ENCODE peak calls at places on chromosomes 13 and 19, in six cellular contexts. One of them, this sample, is unnamed.

GRCh38 chr19:18939922-18940775 is 868 bp downstream of the HOMER3 start:
- DNase-seq in hepatic stellate cell: peak
- DNase-seq in Caki2: peak
- DNase-seq in NCI-H345: no peak
- DNase-seq in A549: no peak
- DNase-seq in AG08395: peak
- DNase-seq in this sample: no peak

GRCh38 chr19:23554548-23554947 is 132.5 kb downstream of the ZNF675 start:
- DNase-seq in NCI-H345: no peak
- DNase-seq in Caki2: peak
- DNase-seq in A549: no peak
- DNase-seq in hepatic stellate cell: no peak
- DNase-seq in AG08395: no peak
- DNase-seq in this sample: no peak

GRCh38 chr19:39427707-39428106 is 8.0 kb downstream of the RPS16 start:
- DNase-seq in hepatic stellate cell: no peak
- DNase-seq in AG08395: no peak
- DNase-seq in Caki2: no peak
- DNase-seq in NCI-H345: no peak
- DNase-seq in A549: no peak
- DNase-seq in this sample: no peak

GRCh38 chr19:33348301-33349010 is 25.1 kb upstream of the CEBPG start:
- DNase-seq in AG08395: peak
- DNase-seq in A549: no peak
- DNase-seq in Caki2: no peak
- DNase-seq in hepatic stellate cell: no peak
- DNase-seq in NCI-H345: no peak
- DNase-seq in this sample: no peak

GRCh38 chr19:38209671-38210457 is 14.2 kb downstream of the DPF1 start:
- DNase-seq in A549: no peak
- DNase-seq in hepatic stellate cell: peak
- DNase-seq in Caki2: no peak
- DNase-seq in NCI-H345: no peak
- DNase-seq in AG08395: peak
- DNase-seq in this sample: peak

GRCh38 chr13:114234645-114235421 is at the start of gene CDC16:
- DNase-seq in A549: peak
- DNase-seq in Caki2: peak
- DNase-seq in NCI-H345: peak
- DNase-seq in AG08395: peak
- DNase-seq in hepatic stellate cell: peak
- DNase-seq in this sample: peak

GRCh38 chr19:5354403-5354802 is 13.8 kb upstream of the PTPRS start:
- DNase-seq in A549: peak
- DNase-seq in AG08395: no peak
- DNase-seq in Caki2: no peak
- DNase-seq in NCI-H345: no peak
- DNase-seq in hepatic stellate cell: no peak
- DNase-seq in this sample: no peak

GRCh38 chr13:22061806-22062391 is 391.0 kb downstream of the FGF9 start:
- DNase-seq in A549: no peak
- DNase-seq in AG08395: no peak
- DNase-seq in NCI-H345: no peak
- DNase-seq in Caki2: no peak
- DNase-seq in hepatic stellate cell: no peak
- DNase-seq in this sample: no peak

GRCh38 chr13:86810385-86810784 is 860.8 kb upstream of the SLITRK5 start:
- DNase-seq in NCI-H345: no peak
- DNase-seq in A549: no peak
- DNase-seq in Caki2: no peak
- DNase-seq in hepatic stellate cell: no peak
- DNase-seq in AG08395: no peak
- DNase-seq in this sample: no peak

GRCh38 chr13:21625366-21625765 is 21.4 kb upstream of the MICU2 start:
- DNase-seq in A549: peak
- DNase-seq in AG08395: peak
- DNase-seq in Caki2: peak
- DNase-seq in hepatic stellate cell: peak
- DNase-seq in NCI-H345: peak
- DNase-seq in this sample: peak

GRCh38 chr13:22316494-22317025 is 645.7 kb downstream of the FGF9 start:
- DNase-seq in A549: no peak
- DNase-seq in hepatic stellate cell: no peak
- DNase-seq in NCI-H345: no peak
- DNase-seq in Caki2: no peak
- DNase-seq in AG08395: no peak
- DNase-seq in this sample: no peak

GRCh38 chr19:32178841-32179410 is 166.5 kb upstream of the ZNF507 start:
- DNase-seq in A549: no peak
- DNase-seq in hepatic stellate cell: no peak
- DNase-seq in Caki2: no peak
- DNase-seq in AG08395: no peak
- DNase-seq in NCI-H345: no peak
- DNase-seq in this sample: no peak

GRCh38 chr13:30034448-30034795 is 184.0 kb upstream of the UBL3 start:
- DNase-seq in hepatic stellate cell: no peak
- DNase-seq in A549: no peak
- DNase-seq in Caki2: no peak
- DNase-seq in NCI-H345: no peak
- DNase-seq in AG08395: peak
- DNase-seq in this sample: no peak

GRCh38 chr19:869245-870177 is 10.0 kb downstream of the CFD start:
- DNase-seq in NCI-H345: no peak
- DNase-seq in AG08395: peak
- DNase-seq in A549: peak
- DNase-seq in hepatic stellate cell: peak
- DNase-seq in Caki2: peak
- DNase-seq in this sample: no peak

GRCh38 chr13:83780201-83780600 is 102.1 kb downstream of the SLITRK1 start:
- DNase-seq in hepatic stellate cell: no peak
- DNase-seq in A549: peak
- DNase-seq in AG08395: no peak
- DNase-seq in Caki2: no peak
- DNase-seq in NCI-H345: no peak
- DNase-seq in this sample: peak

GRCh38 chr19:33207903-33208302 is 13.8 kb downstream of the LRP3 start:
- DNase-seq in A549: no peak
- DNase-seq in AG08395: no peak
- DNase-seq in Caki2: no peak
- DNase-seq in NCI-H345: no peak
- DNase-seq in hepatic stellate cell: no peak
- DNase-seq in this sample: no peak

GRCh38 chr19:58538257-58539168 is 5.4 kb upstream of the TRIM28 start:
- DNase-seq in Caki2: no peak
- DNase-seq in NCI-H345: no peak
- DNase-seq in hepatic stellate cell: no peak
- DNase-seq in AG08395: no peak
- DNase-seq in A549: no peak
- DNase-seq in this sample: peak

GRCh38 chr13:75307370-75307984 is 174.5 kb downstream of the TBC1D4 start:
- DNase-seq in NCI-H345: no peak
- DNase-seq in AG08395: no peak
- DNase-seq in A549: no peak
- DNase-seq in hepatic stellate cell: no peak
- DNase-seq in Caki2: no peak
- DNase-seq in this sample: no peak

GRCh38 chr13:26132756-26133155 is 80.9 kb upstream of the SHISA2 start:
- DNase-seq in A549: no peak
- DNase-seq in hepatic stellate cell: no peak
- DNase-seq in NCI-H345: no peak
- DNase-seq in AG08395: peak
- DNase-seq in Caki2: no peak
- DNase-seq in this sample: peak

GRCh38 chr19:13887039-13887438 is 10.1 kb downstream of the NANOS3 start:
- DNase-seq in NCI-H345: no peak
- DNase-seq in hepatic stellate cell: no peak
- DNase-seq in AG08395: no peak
- DNase-seq in Caki2: no peak
- DNase-seq in A549: no peak
- DNase-seq in this sample: no peak

GRCh38 chr19:14871619-14872230 is 14.2 kb downstream of the OR7A17 start:
- DNase-seq in AG08395: peak
- DNase-seq in Caki2: peak
- DNase-seq in NCI-H345: no peak
- DNase-seq in hepatic stellate cell: peak
- DNase-seq in A549: peak
- DNase-seq in this sample: peak

GRCh38 chr13:23510979-23511735 is 59.1 kb upstream of the TNFRSF19 start:
- DNase-seq in NCI-H345: peak
- DNase-seq in hepatic stellate cell: no peak
- DNase-seq in AG08395: peak
- DNase-seq in A549: peak
- DNase-seq in Caki2: peak
- DNase-seq in this sample: peak

GRCh38 chr19:35558400-35559280 is 4.8 kb downstream of the ATP4A start:
- DNase-seq in Caki2: no peak
- DNase-seq in AG08395: no peak
- DNase-seq in NCI-H345: peak
- DNase-seq in hepatic stellate cell: no peak
- DNase-seq in A549: no peak
- DNase-seq in this sample: no peak

This sample was measured in NCI-H2171 treated with DMSO at 0.1 percent for 48 hours.